ENCODE peak calls at places on chromosomes 3 and 15, in nine cellular contexts. R, C, E, F, V, Y, N, A and T are unnamed samples.

GRCh38 chr3:43175541-43175940 is 69.7 kb upstream of the POMGNT2 start:
- DNase-seq in R (no peak), C (no peak), E (no peak), F (no peak), V (no peak), Y (no peak), N (no peak), A (no peak), T (no peak)

GRCh38 chr3:197183582-197183981 is 114.8 kb downstream of the DLG1 start:
- DNase-seq in R (no peak), C (no peak), E (no peak), F (peak), V (peak), Y (no peak), N (no peak), A (no peak), T (no peak)

GRCh38 chr15:40097968-40098476 is 10.7 kb downstream of the BMF start:
- DNase-seq in R (peak), C (no peak), E (no peak), F (no peak), V (no peak), Y (no peak), N (no peak), A (no peak), T (no peak)

GRCh38 chr3:33887478-33887877 is 89.0 kb downstream of the PDCD6IP start:
- DNase-seq in R (no peak), C (no peak), E (no peak), F (no peak), V (no peak), Y (no peak), N (no peak), A (no peak), T (no peak)

GRCh38 chr3:7618606-7619005 is 757.7 kb downstream of the GRM7 start:
- DNase-seq in R (no peak), C (no peak), E (no peak), F (no peak), V (no peak), Y (no peak), N (no peak), A (no peak), T (no peak)

GRCh38 chr3:182671942-182672341 is 121.4 kb upstream of the ATP11B start:
- DNase-seq in R (peak), C (no peak), E (no peak), F (no peak), V (no peak), Y (no peak), N (no peak), A (no peak), T (peak)

GRCh38 chr3:45940004-45940780 is 3.1 kb upstream of the CXCR6 start:
- DNase-seq in R (no peak), C (no peak), E (no peak), F (no peak), V (no peak), Y (no peak), N (no peak), A (no peak), T (no peak)

GRCh38 chr3:177647876-177648275 is 450.6 kb upstream of the TBL1XR1 start:
- DNase-seq in R (no peak), C (no peak), E (no peak), F (no peak), V (peak), Y (no peak), N (no peak), A (no peak), T (no peak)

GRCh38 chr15:77986891-77987764 is 90.4 kb downstream of the TBC1D2B start:
- DNase-seq in R (no peak), C (no peak), E (no peak), F (peak), V (no peak), Y (no peak), N (no peak), A (no peak), T (no peak)

GRCh38 chr3:46236294-46237054 is 5.8 kb upstream of the CCR3 start:
- DNase-seq in R (no peak), C (no peak), E (no peak), F (no peak), V (no peak), Y (no peak), N (no peak), A (no peak), T (no peak)

GRCh38 chr3:73086071-73086494 is 24.6 kb downstream of the EBLN2 start:
- DNase-seq in R (peak), C (peak), E (peak), F (no peak), V (peak), Y (peak), N (peak), A (no peak), T (peak)

GRCh38 chr3:171383206-171384018 is 76.8 kb downstream of the TNIK start:
- DNase-seq in R (peak), C (no peak), E (no peak), F (no peak), V (no peak), Y (no peak), N (peak), A (peak), T (peak)

GRCh38 chr15:31587583-31587982 is 260.9 kb downstream of the KLF13 start:
- DNase-seq in R (no peak), C (no peak), E (no peak), F (no peak), V (no peak), Y (no peak), N (no peak), A (no peak), T (no peak)

GRCh38 chr15:34760909-34761308 is 6.1 kb upstream of the GJD2 start:
- DNase-seq in R (no peak), C (no peak), E (no peak), F (no peak), V (no peak), Y (no peak), N (no peak), A (no peak), T (no peak)

GRCh38 chr3:37210230-37210629 is 35.8 kb upstream of the LRRFIP2 start:
- DNase-seq in R (peak), C (no peak), E (no peak), F (no peak), V (no peak), Y (no peak), N (no peak), A (no peak), T (no peak)

GRCh38 chr3:145290010-145290409 is 871.0 kb downstream of the PLOD2 start:
- DNase-seq in R (no peak), C (no peak), E (no peak), F (no peak), V (no peak), Y (no peak), N (no peak), A (no peak), T (no peak)

GRCh38 chr15:70799667-70800450 is 36.5 kb upstream of the UACA start:
- DNase-seq in R (peak), C (peak), E (no peak), F (no peak), V (no peak), Y (no peak), N (peak), A (peak), T (no peak)

GRCh38 chr3:68363801-68364200 is 568.5 kb downstream of the TAFA4 start:
- DNase-seq in R (no peak), C (no peak), E (no peak), F (no peak), V (no peak), Y (no peak), N (no peak), A (no peak), T (no peak)

GRCh38 chr15:75231836-75232235 is 26.3 kb upstream of the GOLGA6C start:
- DNase-seq in R (no peak), C (no peak), E (no peak), F (no peak), V (no peak), Y (no peak), N (no peak), A (no peak), T (no peak)